ENCODE peak calls at places on chromosomes 6 and 20, in ten cellular contexts. V, G, A, L, S, X, K, D, I and T are unnamed samples.

GRCh38 chr6:132399376-132400074 is 1.8 kb downstream of the MOXD1 start:
- DNase-seq in V (no peak), G (peak; percentile 73), A (peak; percentile 21), L (no peak), S (peak; percentile 28), X (no peak), K (no peak), D (no peak), I (no peak), T (no peak)

GRCh38 chr6:51250317-51250716 is 431.6 kb downstream of the TFAP2B start:
- DNase-seq in V (no peak), G (no peak), A (no peak), L (no peak), S (no peak), X (no peak), K (no peak), D (no peak), I (no peak), T (no peak)

GRCh38 chr20:62628691-62629090 is 13.6 kb upstream of the SLCO4A1 start:
- DNase-seq in V (no peak), G (no peak), A (peak; percentile 12), L (no peak), S (peak; percentile 47), X (no peak), K (no peak), D (no peak), I (no peak), T (no peak)

GRCh38 chr6:158467923-158468322 is 92.0 kb upstream of the TMEM181 start:
- DNase-seq in V (no peak), G (no peak), A (no peak), L (no peak), S (no peak), X (no peak), K (no peak), D (no peak), I (no peak), T (no peak)

GRCh38 chr6:15441215-15441868 is 195.5 kb downstream of the JARID2 start:
- DNase-seq in V (peak; percentile 36), G (peak; percentile 54), A (peak; percentile 75), L (peak; percentile 19), S (peak; percentile 81), X (peak; percentile 55), K (no peak), D (no peak), I (peak; percentile 58), T (no peak)

GRCh38 chr6:29708432-29709177 is 14.6 kb upstream of the HLA-F start:
- DNase-seq in V (peak; percentile 59), G (no peak), A (no peak), L (peak; percentile 30), S (no peak), X (no peak), K (no peak), D (peak; percentile 24), I (no peak), T (no peak)

GRCh38 chr6:47144306-47144705 is 102.2 kb upstream of the ADGRF1 start:
- DNase-seq in V (no peak), G (peak; percentile 84), A (no peak), L (no peak), S (peak; percentile 66), X (no peak), K (no peak), D (no peak), I (peak; percentile 54), T (no peak)

GRCh38 chr20:49426873-49427272 is 55.6 kb downstream of the KCNB1 start:
- DNase-seq in V (no peak), G (no peak), A (peak; percentile 40), L (no peak), S (peak; percentile 25), X (no peak), K (no peak), D (no peak), I (no peak), T (no peak)

GRCh38 chr6:135759831-135760230 is 91.7 kb upstream of the PDE7B start:
- DNase-seq in V (peak; percentile 8), G (no peak), A (no peak), L (no peak), S (peak; percentile 24), X (no peak), K (no peak), D (no peak), I (no peak), T (no peak)

GRCh38 chr6:1703091-1703855 is 93.6 kb downstream of the FOXC1 start:
- DNase-seq in V (no peak), G (no peak), A (peak; percentile 73), L (no peak), S (peak; percentile 28), X (no peak), K (no peak), D (no peak), I (no peak), T (no peak)

GRCh38 chr6:25202505-25202904 is 76.7 kb upstream of the CARMIL1 start:
- DNase-seq in V (no peak), G (peak; percentile 46), A (peak; percentile 24), L (no peak), S (peak; percentile 49), X (no peak), K (no peak), D (no peak), I (no peak), T (no peak)

GRCh38 chr20:3843490-3843889 is 3.1 kb upstream of the MAVS start:
- DNase-seq in V (no peak), G (peak; percentile 17), A (peak; percentile 49), L (no peak), S (peak; percentile 57), X (no peak), K (no peak), D (no peak), I (no peak), T (no peak)

GRCh38 chr6:93701526-93701925 is 282.2 kb upstream of the EPHA7 start:
- DNase-seq in V (no peak), G (no peak), A (no peak), L (no peak), S (no peak), X (no peak), K (no peak), D (no peak), I (no peak), T (no peak)

GRCh38 chr6:6546318-6547110 is 42.0 kb upstream of the LY86 start:
- DNase-seq in V (peak; percentile 15), G (no peak), A (peak; percentile 16), L (no peak), S (peak; percentile 36), X (no peak), K (no peak), D (no peak), I (no peak), T (peak; percentile 52)